ENCODE peak calls at places on chromosomes 5 and 9, in six cellular contexts. C is cardiac muscle cell, J is suprapubic skin, P is K562, W is bronchial epithelial cell, Q is neural crest cell. Y is an unnamed sample.

GRCh38 chr9:35489313-35490154 is at the start of gene RUSC2:
- DNase-seq in C (peak), J (peak), P (peak), W (peak), Q (peak), Y (peak)

GRCh38 chr9:107541523-107541922 is 52.0 kb upstream of the KLF4 start:
- DNase-seq in C (no peak), J (no peak), P (no peak), W (no peak), Q (no peak), Y (no peak)

GRCh38 chr5:133467325-133467700 is 145.0 kb downstream of the FSTL4 start:
- DNase-seq in C (no peak), J (peak), P (no peak), W (no peak), Q (no peak), Y (no peak)

GRCh38 chr5:18008940-18009339 is 374.7 kb downstream of the TAF11L14 start:
- DNase-seq in C (no peak), J (no peak), P (no peak), W (no peak), Q (no peak), Y (no peak)

GRCh38 chr5:53170748-53171349 is 61.3 kb upstream of the MOCS2 start:
- DNase-seq in C (peak), J (no peak), P (peak), W (peak), Q (peak), Y (peak)

GRCh38 chr5:165201364-165202143 is 1696.1 kb downstream of the MAT2B start:
- DNase-seq in C (peak), J (no peak), P (no peak), W (peak), Q (no peak), Y (no peak)

GRCh38 chr9:69178583-69179011 is 4.5 kb downstream of the TJP2 start:
- DNase-seq in C (no peak), J (no peak), P (no peak), W (peak), Q (no peak), Y (no peak)

GRCh38 chr9:98383758-98384157 is 128.3 kb upstream of the TBC1D2 start:
- DNase-seq in C (peak), J (no peak), P (peak), W (no peak), Q (no peak), Y (no peak)

GRCh38 chr9:125749951-125750655 is 2.9 kb downstream of the PBX3 start:
- DNase-seq in C (peak), J (no peak), P (no peak), W (peak), Q (no peak), Y (no peak)

GRCh38 chr5:151430731-151431130 is 16.7 kb upstream of the SLC36A1 start:
- DNase-seq in C (no peak), J (no peak), P (no peak), W (no peak), Q (no peak), Y (no peak)

GRCh38 chr9:107338911-107339659 is 56.0 kb downstream of the RAD23B start:
- DNase-seq in C (no peak), J (no peak), P (no peak), W (no peak), Q (no peak), Y (no peak)

GRCh38 chr5:96807099-96807654 is 568 bp downstream of the ERAP1 start:
- DNase-seq in C (peak), J (peak), P (peak), W (no peak), Q (peak), Y (peak)

GRCh38 chr9:111897831-111898144 is 1.2 kb downstream of the UGCG start:
- DNase-seq in C (peak), J (no peak), P (no peak), W (no peak), Q (no peak), Y (no peak)

GRCh38 chr9:136107953-136108647 is 10.6 kb downstream of the TMEM250 start:
- DNase-seq in C (no peak), J (no peak), P (peak), W (peak), Q (no peak), Y (no peak)

GRCh38 chr5:53323943-53324642 is 156.3 kb upstream of the FST start:
- DNase-seq in C (no peak), J (no peak), P (no peak), W (peak), Q (no peak), Y (no peak)

GRCh38 chr5:149441194-149441753 is 62.2 kb upstream of the IL17B start:
- DNase-seq in C (no peak), J (no peak), P (no peak), W (no peak), Q (no peak), Y (no peak)

GRCh38 chr9:91489391-91489899 is 65.8 kb upstream of the NFIL3 start:
- DNase-seq in C (no peak), J (no peak), P (no peak), W (no peak), Q (no peak), Y (no peak)

GRCh38 chr5:137488974-137489373 is 10.2 kb downstream of the SPOCK1 start:
- DNase-seq in C (no peak), J (no peak), P (no peak), W (no peak), Q (no peak), Y (no peak)

GRCh38 chr9:104911029-104911607 is 16.8 kb downstream of the ABCA1 start:
- DNase-seq in C (peak), J (no peak), P (no peak), W (peak), Q (no peak), Y (no peak)

GRCh38 chr5:178732281-178732680 is 1.8 kb upstream of the ZNF354A start:
- DNase-seq in C (no peak), J (no peak), P (no peak), W (no peak), Q (no peak), Y (no peak)

GRCh38 chr5:2017540-2018389 is 135.0 kb upstream of the IRX4 start:
- DNase-seq in C (peak), J (no peak), P (peak), W (no peak), Q (peak), Y (peak)

GRCh38 chr5:110909950-110910349 is 161.6 kb upstream of the TSLP start:
- DNase-seq in C (peak), J (no peak), P (no peak), W (no peak), Q (no peak), Y (no peak)

GRCh38 chr9:128384801-128385492 is 13.8 kb downstream of the URM1 start:
- DNase-seq in C (no peak), J (no peak), P (no peak), W (peak), Q (no peak), Y (no peak)

GRCh38 chr5:81852277-81853004 is 101.5 kb upstream of the SSBP2 start:
- DNase-seq in C (peak), J (no peak), P (peak), W (no peak), Q (no peak), Y (peak)

DNA sequence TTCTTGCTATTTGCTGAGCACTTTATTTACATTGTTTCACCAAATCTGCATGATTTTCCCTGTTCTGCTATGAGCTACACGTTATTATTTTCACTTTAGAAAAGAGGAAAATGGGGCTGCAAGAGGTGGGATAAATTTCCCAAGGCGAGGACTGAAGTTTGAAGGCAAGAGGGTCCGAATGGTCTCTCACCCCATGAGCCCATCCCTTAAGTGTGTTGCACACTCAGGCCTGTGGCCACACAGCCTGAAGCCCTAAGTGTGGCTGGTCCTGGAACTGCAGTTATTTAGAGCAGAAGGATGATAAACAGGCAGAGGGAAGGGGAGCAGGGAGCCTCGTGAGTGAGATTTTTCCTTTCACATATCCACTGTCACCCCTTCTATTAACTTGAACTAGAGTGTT is 7.8 kb downstream of the PDE8B start:
- DNase-seq in C (no peak), J (no peak), P (peak), W (no peak), Q (no peak), Y (no peak)
- TF ChIP-seq CTCF in C (peak), J (no peak), P (no peak), W (peak), Q (peak), Y (no peak)

DNA sequence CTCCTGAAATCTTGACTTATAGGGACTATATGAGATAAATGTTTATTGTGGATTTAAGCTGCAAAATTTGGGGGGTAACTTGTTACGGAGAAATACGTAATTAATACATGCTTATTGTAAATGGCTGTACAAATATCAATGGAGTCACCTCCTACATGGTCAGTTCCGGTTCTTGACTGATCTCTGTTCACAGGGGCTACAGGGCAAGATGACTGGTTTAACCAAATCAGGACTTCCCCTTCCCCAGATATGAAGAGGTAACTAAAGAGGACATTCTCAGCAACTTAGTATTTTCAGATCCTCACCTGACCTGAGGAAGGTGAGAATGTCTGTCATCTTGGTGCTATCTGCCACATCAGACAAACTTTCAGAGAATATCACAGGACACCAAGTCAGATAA is 54.7 kb downstream of the PTCD2 start:
- DNase-seq in C (no peak), J (no peak), P (no peak), W (no peak), Q (no peak), Y (no peak)
- TF ChIP-seq CTCF in C (no peak), J (no peak), P (no peak), W (no peak), Q (no peak), Y (no peak)

DNA sequence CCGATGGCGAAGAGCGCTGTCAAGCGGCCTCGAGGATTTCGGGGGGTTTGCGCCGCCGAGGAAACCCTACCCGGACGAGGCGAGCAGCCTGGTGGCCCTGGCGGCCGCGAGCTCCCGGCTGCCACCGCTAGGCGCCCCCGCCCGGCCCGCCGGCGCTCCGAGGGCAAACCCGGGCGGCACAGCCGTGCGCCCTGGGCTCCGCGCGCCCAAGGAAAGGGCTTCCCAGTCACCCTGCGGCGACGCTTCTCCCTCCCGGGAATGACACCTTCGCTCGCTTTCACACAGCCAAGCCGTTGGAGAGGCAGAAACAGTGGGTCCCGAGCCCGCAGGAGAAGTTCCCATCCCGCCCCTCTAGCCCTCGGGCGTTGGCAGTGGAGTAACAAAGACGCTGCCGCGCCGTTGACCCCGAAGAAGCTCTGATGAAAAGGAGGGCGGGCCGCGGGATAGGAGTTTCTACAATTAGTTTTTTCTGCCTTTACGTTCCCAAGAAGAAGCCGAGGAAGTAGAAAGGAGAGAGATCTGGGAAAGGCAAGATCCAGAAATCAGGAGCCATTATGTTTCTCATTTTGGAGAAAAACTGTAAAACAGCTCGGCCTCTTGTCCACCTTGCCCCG is 126.1 kb downstream of the TMEM174 start:
- DNase-seq in C (no peak), J (no peak), P (no peak), W (no peak), Q (peak), Y (peak)
- TF ChIP-seq CTCF in C (no peak), J (peak), P (no peak), W (peak), Q (peak), Y (peak)

GRCh38 chr5:38207343-38207742 is 51.0 kb upstream of the EGFLAM start:
- DNase-seq in C (no peak), J (no peak), P (no peak), W (peak), Q (no peak), Y (no peak)

GRCh38 chr5:38212307-38212706 is 46.1 kb upstream of the EGFLAM start:
- DNase-seq in C (no peak), J (no peak), P (no peak), W (no peak), Q (no peak), Y (no peak)

GRCh38 chr5:38210701-38211353 is 47.5 kb upstream of the EGFLAM start:
- DNase-seq in C (no peak), J (no peak), P (no peak), W (no peak), Q (no peak), Y (no peak)

GRCh38 chr5:38208782-38209378 is 49.5 kb upstream of the EGFLAM start:
- DNase-seq in C (peak), J (no peak), P (peak), W (peak), Q (peak), Y (peak)

DNA sequence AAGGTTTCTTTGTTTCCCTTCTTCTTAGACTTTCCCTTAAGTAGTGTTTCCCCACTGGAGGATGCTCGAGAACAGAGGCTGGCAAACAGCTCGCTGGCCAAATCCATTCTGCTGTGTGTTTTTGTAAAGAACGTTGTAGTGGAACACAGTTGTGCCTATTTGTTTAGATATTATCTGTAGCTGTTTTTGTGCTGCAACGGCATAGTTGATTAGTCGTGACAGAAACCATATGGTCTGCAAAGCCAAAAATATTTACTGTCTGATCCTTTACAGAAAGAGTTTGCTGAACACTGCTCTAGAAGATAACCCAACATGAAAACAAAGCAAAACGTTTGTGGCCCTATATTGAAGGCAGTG is 47.0 kb upstream of the EGFLAM start:
- DNase-seq in C (no peak), J (no peak), P (no peak), W (no peak), Q (no peak), Y (no peak)
- TF ChIP-seq CTCF in C (no peak), J (no peak), P (no peak), W (no peak), Q (no peak), Y (no peak)

GRCh38 chr5:31250201-31250600 is 56.7 kb downstream of the CDH6 start:
- DNase-seq in C (no peak), J (no peak), P (no peak), W (no peak), Q (no peak), Y (no peak)

GRCh38 chr5:31251032-31251431 is 57.5 kb downstream of the CDH6 start:
- DNase-seq in C (no peak), J (no peak), P (peak), W (no peak), Q (no peak), Y (no peak)
- TF ChIP-seq CTCF in C (no peak), J (no peak), P (no peak), W (no peak), Q (no peak), Y (no peak)

GRCh38 chr5:147857302-147858129 is 21.0 kb upstream of the SCGB3A2 start:
- DNase-seq in C (peak), J (no peak), P (peak), W (peak), Q (peak), Y (peak)
- TF ChIP-seq CTCF in C (peak), J (peak), P (peak), W (peak), Q (peak), Y (peak)

Y was measured in endothelial cell.